ENCODE peak calls at places on chromosomes 7 and 10, in four cellular contexts. J is GM12878, B is K562, C is HepG2. X is an unnamed sample.

GRCh38 chr7:149790146-149790548 is 16.8 kb upstream of the ZNF467 start:
- DNase-seq in J (no peak), B (peak; percentile 93), C (no peak), X (peak; percentile 90)

GRCh38 chr10:10515479-10516204 is 502.0 kb upstream of the CELF2 start:
- DNase-seq in J (no peak), B (no peak), C (no peak), X (no peak)

GRCh38 chr10:11036424-11037011 is 18.8 kb downstream of the CELF2 start:
- DNase-seq in J (no peak), B (peak; percentile 35), C (peak; percentile 11), X (no peak)

GRCh38 chr7:74343281-74344127 is 54.3 kb downstream of the CLIP2 start:
- DNase-seq in J (no peak), B (peak; percentile 50), C (no peak), X (no peak)

GRCh38 chr7:50531928-50532327 is 33.3 kb downstream of the DDC start:
- DNase-seq in J (no peak), B (no peak), C (no peak), X (no peak)

GRCh38 chr10:2119316-2119715 is 382.0 kb upstream of the ADARB2 start:
- DNase-seq in J (no peak), B (no peak), C (no peak), X (no peak)

GRCh38 chr10:110730345-110731055 is 86.4 kb downstream of the RBM20 start:
- DNase-seq in J (no peak), B (no peak), C (no peak), X (no peak)

GRCh38 chr7:131538071-131538790 is 18.2 kb downstream of the PODXL start:
- DNase-seq in J (no peak), B (no peak), C (no peak), X (no peak)

GRCh38 chr10:112950714-112951348 is 784 bp downstream of the TCF7L2 start:
- DNase-seq in J (no peak), B (peak; percentile 22), C (no peak), X (no peak)

GRCh38 chr7:11557627-11558026 is 274.4 kb downstream of the THSD7A start:
- DNase-seq in J (no peak), B (no peak), C (peak; percentile 5), X (peak; percentile 7)

GRCh38 chr7:115511330-115511729 is 519.2 kb downstream of the TFEC start:
- DNase-seq in J (no peak), B (no peak), C (no peak), X (no peak)

GRCh38 chr10:49393301-49393700 is 2.6 kb downstream of the DRGX start:
- DNase-seq in J (no peak), B (no peak), C (no peak), X (no peak)

GRCh38 chr10:75097666-75098285 is 13.7 kb upstream of the SAMD8 start:
- DNase-seq in J (no peak), B (no peak), C (peak; percentile 20), X (no peak)

GRCh38 chr10:110430369-110431273 is 67.1 kb upstream of the DUSP5 start:
- DNase-seq in J (no peak), B (no peak), C (no peak), X (no peak)

GRCh38 chr7:55053651-55054226 is 34.9 kb downstream of the EGFR start:
- DNase-seq in J (no peak), B (no peak), C (no peak), X (no peak)

GRCh38 chr7:117068511-117069155 is 115.3 kb downstream of the ST7 start:
- DNase-seq in J (no peak), B (no peak), C (no peak), X (no peak)

GRCh38 chr7:4934419-4935025 is 24.5 kb downstream of the MMD2 start:
- DNase-seq in J (no peak), B (no peak), C (no peak), X (no peak)

GRCh38 chr7:4928445-4928844 is 30.5 kb downstream of the MMD2 start:
- DNase-seq in J (no peak), B (no peak), C (no peak), X (no peak)

GRCh38 chr7:4929005-4929404 is 30.0 kb downstream of the MMD2 start:
- DNase-seq in J (no peak), B (no peak), C (no peak), X (no peak)

GRCh38 chr7:4937411-4937810 is 21.6 kb downstream of the MMD2 start:
- DNase-seq in J (no peak), B (no peak), C (no peak), X (no peak)

DNA sequence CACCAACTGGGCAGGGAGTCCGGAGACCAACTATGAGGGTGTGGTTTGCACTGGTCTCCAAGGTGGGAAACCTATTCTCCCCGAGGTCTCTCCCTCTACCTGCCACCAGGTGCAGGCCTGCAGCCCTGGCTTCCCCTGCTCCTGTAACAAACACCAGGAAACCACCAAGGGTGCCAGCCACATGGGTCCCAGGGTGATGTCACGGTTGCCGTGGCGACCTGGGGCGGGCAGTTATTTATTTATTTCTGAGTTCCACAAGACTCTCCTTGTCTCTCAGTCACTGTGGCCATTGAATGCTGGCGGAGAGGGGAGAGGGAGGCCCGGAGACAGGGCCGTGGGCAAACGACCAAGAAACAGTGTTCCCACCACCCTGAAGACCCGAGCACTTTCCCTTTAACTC is 27.1 kb downstream of the MMD2 start:
- DNase-seq in J (no peak), B (peak; percentile 7), C (peak; percentile 37), X (peak; percentile 60)
- TF ChIP-seq CREB1 in J (no peak), B (no peak), C (no peak), X (no peak)

DNA sequence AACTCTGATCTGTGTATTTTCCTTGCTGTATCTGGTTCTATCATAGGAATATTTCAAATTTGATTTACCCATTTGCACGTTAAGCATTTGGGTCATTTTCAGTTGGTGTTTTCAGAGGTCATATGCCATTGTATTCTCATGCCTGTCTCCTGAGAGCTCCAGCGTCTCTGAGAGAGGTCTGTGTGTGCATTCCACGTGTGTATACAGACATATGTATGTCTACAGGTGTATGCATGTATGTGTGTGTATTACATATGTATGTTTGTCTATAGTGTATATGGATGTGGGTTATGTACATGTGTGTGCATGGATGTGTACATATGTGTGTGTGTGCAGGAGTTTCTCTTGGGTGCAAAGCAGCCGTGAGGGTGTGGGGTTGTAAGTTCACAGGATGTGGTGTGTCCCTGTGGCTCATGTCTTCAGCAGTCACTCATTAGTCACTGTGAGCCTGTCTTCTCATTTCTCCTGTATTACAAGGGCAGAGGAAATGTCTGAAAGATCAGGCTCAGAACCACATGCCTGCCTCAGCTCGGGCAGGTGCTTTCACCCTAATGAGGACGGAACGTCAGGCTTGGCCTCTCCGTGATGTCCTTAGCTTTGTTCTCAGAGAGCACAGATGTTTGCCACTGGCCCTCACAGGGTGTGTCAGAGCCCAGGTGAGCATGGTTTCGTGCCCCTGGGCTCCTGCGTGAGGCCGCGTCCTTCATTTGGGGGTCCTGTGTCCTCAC is 101.6 kb downstream of the NKX6-2 start:
- DNase-seq in J (peak; percentile 30), B (no peak), C (no peak), X (no peak)
- TF ChIP-seq HDAC6 in J (no peak), B (no peak), C (no peak), X (no peak)

GRCh38 chr10:19310121-19310520 is 261.5 kb downstream of the MALRD1 start:
- DNase-seq in J (no peak), B (no peak), C (no peak), X (no peak)
- TF ChIP-seq CREB1 in J (no peak), B (no peak), C (no peak), X (no peak)

DNA sequence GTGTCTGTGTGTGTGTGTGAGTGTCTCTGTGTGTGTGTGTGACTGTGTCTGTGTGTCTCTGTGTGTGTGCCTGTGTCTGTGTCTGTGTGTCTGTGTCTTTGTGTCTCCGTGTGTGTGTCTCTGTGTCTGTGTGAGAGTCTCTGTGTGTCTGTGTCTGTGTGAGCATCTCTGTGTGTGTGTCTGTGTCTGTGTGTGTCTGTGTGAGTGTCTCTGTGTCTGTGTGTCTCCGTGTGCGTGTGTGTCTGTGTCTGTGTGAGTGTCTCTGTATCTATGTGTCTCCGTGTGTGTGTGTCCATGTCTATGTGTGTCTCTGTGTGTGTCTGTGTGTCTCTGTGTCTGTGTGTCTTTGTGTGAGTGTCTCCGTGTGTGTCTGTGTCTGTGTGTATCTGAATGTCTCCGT is 120.4 kb downstream of the SH2D4B start:
- DNase-seq in J (no peak), B (no peak), C (no peak), X (no peak)
- TF ChIP-seq HDAC6 in J (no peak), B (no peak), C (no peak), X (no peak)

DNA sequence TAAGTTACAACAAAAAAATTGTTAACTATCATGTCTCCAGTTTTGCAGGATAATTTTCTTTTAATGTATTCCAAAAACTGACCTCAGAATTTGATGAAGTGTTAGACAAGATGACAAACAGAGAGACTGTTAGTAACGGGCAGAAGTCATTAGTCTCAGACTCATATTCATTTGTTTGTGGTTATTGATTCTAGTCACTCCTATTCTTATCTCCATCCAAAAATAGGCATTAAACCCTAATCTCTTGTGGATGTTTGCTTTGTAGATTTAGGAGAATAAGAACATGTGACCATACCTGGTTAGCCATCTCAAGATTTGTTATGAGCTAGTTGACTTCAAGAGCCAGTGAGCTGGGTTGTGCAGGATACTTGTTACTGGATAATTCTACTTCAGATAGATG is 261.1 kb downstream of the AUTS2 start:
- DNase-seq in J (no peak), B (no peak), C (no peak), X (no peak)
- TF ChIP-seq CREB1 in J (no peak), B (no peak), C (no peak), X (no peak)

DNA sequence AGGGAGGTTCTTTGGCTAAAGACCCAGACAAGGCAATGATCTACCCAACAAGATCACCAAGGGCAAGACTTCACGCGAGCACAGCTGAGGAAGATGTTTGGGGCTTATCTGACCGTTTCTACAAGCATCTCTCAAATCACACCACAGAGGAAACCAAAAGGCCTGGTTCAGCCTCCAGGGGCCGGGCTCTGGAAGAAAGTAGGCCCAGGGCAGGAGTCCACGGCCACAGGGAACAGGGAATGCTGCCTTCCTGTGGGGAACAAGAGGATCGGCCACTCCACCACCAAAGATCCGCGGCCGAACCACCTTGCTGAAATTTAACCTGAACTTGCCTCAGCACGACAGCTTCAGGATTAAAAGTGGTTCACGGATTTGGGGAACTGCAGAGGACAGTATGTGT is 332.5 kb downstream of the PTPRN2 start:
- DNase-seq in J (no peak), B (no peak), C (no peak), X (no peak)
- TF ChIP-seq HDAC6 in J (no peak), B (no peak), C (no peak), X (no peak)

GRCh38 chr7:27111753-27112277 is 9.3 kb upstream of the HOXA2 start:
- DNase-seq in J (no peak), B (no peak), C (no peak), X (no peak)

GRCh38 chr7:27110977-27111752 is 8.7 kb upstream of the HOXA2 start:
- DNase-seq in J (no peak), B (no peak), C (no peak), X (no peak)

GRCh38 chr7:27113991-27114866 is 11.7 kb upstream of the HOXA2 start:
- DNase-seq in J (no peak), B (peak; percentile 26), C (no peak), X (peak; percentile 52)

GRCh38 chr7:27112361-27112760 is 9.9 kb upstream of the HOXA2 start:
- DNase-seq in J (no peak), B (no peak), C (no peak), X (no peak)

GRCh38 chr7:27112960-27113949 is 10.8 kb upstream of the HOXA2 start:
- DNase-seq in J (no peak), B (no peak), C (no peak), X (no peak)
- TF ChIP-seq CREB1 in J (no peak), B (no peak), C (no peak), X (no peak)

GRCh38 chr7:153381275-153382119 is 621.9 kb downstream of the ACTR3B start:
- DNase-seq in J (no peak), B (peak; percentile 85), C (peak; percentile 28), X (peak; percentile 70)
- TF ChIP-seq HDAC6 in J (no peak), B (no peak), C (no peak), X (no peak)

X was measured in H1.